ENCODE peak calls at places on chromosome 18, in four cellular contexts. E, P, T and W are unnamed samples.
A peak's percentile ranks its signal among the peaks of the same experiment; 100 is the strongest.

GRCh38 chr18:23719634-23720201 is 30.5 kb downstream of the LAMA3 start:
- DNase-seq in E (no peak), P (peak; percentile 61), T (peak; percentile 49), W (peak; percentile 86)

GRCh38 chr18:59052965-59053960 is 86.4 kb upstream of the SEC11C start:
- DNase-seq in E (no peak), P (no peak), T (no peak), W (no peak)

GRCh38 chr18:28045176-28045810 is 131.6 kb downstream of the CDH2 start:
- DNase-seq in E (no peak), P (no peak), T (no peak), W (no peak)

GRCh38 chr18:2985628-2986027 is 27.3 kb downstream of the LPIN2 start:
- DNase-seq in E (no peak), P (peak; percentile 57), T (peak; percentile 50), W (no peak)

GRCh38 chr18:44098551-44099098 is 582.1 kb upstream of the SETBP1 start:
- DNase-seq in E (no peak), P (no peak), T (no peak), W (no peak)

GRCh38 chr18:75173125-75173432 is 35.9 kb downstream of the PTGR3 start:
- DNase-seq in E (peak; percentile 64), P (no peak), T (peak; percentile 35), W (peak; percentile 8)

GRCh38 chr18:56382541-56382940 is 255.9 kb downstream of the TXNL1 start:
- DNase-seq in E (no peak), P (no peak), T (no peak), W (no peak)

GRCh38 chr18:24704921-24705620 is 244.6 kb downstream of the HRH4 start:
- DNase-seq in E (no peak), P (no peak), T (no peak), W (no peak)

GRCh38 chr18:59386909-59387515 is 27.9 kb upstream of the LMAN1 start:
- DNase-seq in E (no peak), P (no peak), T (no peak), W (no peak)

GRCh38 chr18:74289946-74290478 is 1.8 kb downstream of the CYB5A start:
- DNase-seq in E (no peak), P (no peak), T (no peak), W (no peak)

GRCh38 chr18:58858591-58859468 is 5.8 kb upstream of the ZNF532 start:
- DNase-seq in E (no peak), P (no peak), T (no peak), W (no peak)

GRCh38 chr18:57003342-57003741 is 143.5 kb upstream of the BOD1L2 start:
- DNase-seq in E (no peak), P (no peak), T (no peak), W (no peak)

GRCh38 chr18:55575066-55575465 is 12.9 kb downstream of the TCF4 start:
- DNase-seq in E (no peak), P (no peak), T (no peak), W (no peak)

GRCh38 chr18:40867452-40867851 is 1087.6 kb upstream of the PIK3C3 start:
- DNase-seq in E (no peak), P (no peak), T (no peak), W (peak; percentile 40)

GRCh38 chr18:79373736-79374135 is 22.0 kb upstream of the NFATC1 start:
- DNase-seq in E (no peak), P (no peak), T (no peak), W (no peak)

GRCh38 chr18:68147728-68148127 is 567.2 kb downstream of the TMX3 start:
- DNase-seq in E (no peak), P (no peak), T (no peak), W (no peak)

GRCh38 chr18:69945220-69946114 is 2.2 kb downstream of the CD226 start:
- DNase-seq in E (no peak), P (no peak), T (no peak), W (no peak)

GRCh38 chr18:43022874-43023273 is 92.6 kb downstream of the RIT2 start:
- DNase-seq in E (no peak), P (no peak), T (no peak), W (no peak)

GRCh38 chr18:32427084-32427933 is 43.4 kb downstream of the GAREM1 start:
- DNase-seq in E (no peak), P (no peak), T (peak; percentile 20), W (no peak)

GRCh38 chr18:44128365-44128764 is 552.3 kb upstream of the SETBP1 start:
- DNase-seq in E (no peak), P (no peak), T (no peak), W (no peak)

GRCh38 chr18:4586729-4587128 is 131.6 kb upstream of the DLGAP1 start:
- DNase-seq in E (no peak), P (no peak), T (no peak), W (no peak)

GRCh38 chr18:26468931-26469340 is 79.4 kb downstream of the KCTD1 start:
- DNase-seq in E (no peak), P (peak; percentile 57), T (peak; percentile 36), W (peak; percentile 65)

GRCh38 chr18:74775239-74775638 is 177.6 kb downstream of the ZNF407 start:
- DNase-seq in E (no peak), P (no peak), T (no peak), W (no peak)

GRCh38 chr18:67776929-67777328 is 260.4 kb upstream of the DSEL start:
- DNase-seq in E (no peak), P (no peak), T (no peak), W (no peak)

GRCh38 chr18:45625596-45625995 is 10.3 kb downstream of the SLC14A2 start:
- DNase-seq in E (no peak), P (no peak), T (no peak), W (no peak)

GRCh38 chr18:78641689-78642231 is 337.9 kb upstream of the SALL3 start:
- DNase-seq in E (no peak), P (no peak), T (no peak), W (no peak)

GRCh38 chr18:37429768-37430167 is 135.8 kb downstream of the CELF4 start:
- DNase-seq in E (no peak), P (peak; percentile 31), T (no peak), W (no peak)

GRCh38 chr18:21949326-21950015 is 208.9 kb downstream of the MIB1 start:
- DNase-seq in E (no peak), P (no peak), T (no peak), W (no peak)

GRCh38 chr18:76621782-76622495 is 126.9 kb upstream of the ZNF516 start:
- DNase-seq in E (no peak), P (no peak), T (no peak), W (no peak)

GRCh38 chr18:12839526-12840196 is 44.4 kb downstream of the PTPN2 start:
- DNase-seq in E (peak; percentile 82), P (no peak), T (no peak), W (no peak)
- TF ChIP-seq RAD21 in E (no peak), P (no peak), T (no peak), W (no peak)

GRCh38 chr18:7677001-7677400 is 109.9 kb downstream of the PTPRM start:
- DNase-seq in E (no peak), P (no peak), T (no peak), W (no peak)
- TF ChIP-seq JUNB in E (no peak), P (no peak), T (no peak), W (no peak)

GRCh38 chr18:61639886-61640285 is 252.9 kb downstream of the RNF152 start:
- DNase-seq in E (no peak), P (no peak), T (no peak), W (no peak)

GRCh38 chr18:61637319-61637718 is 255.5 kb downstream of the RNF152 start:
- DNase-seq in E (no peak), P (no peak), T (no peak), W (no peak)

GRCh38 chr18:61637905-61638304 is 254.9 kb downstream of the RNF152 start:
- DNase-seq in E (no peak), P (no peak), T (no peak), W (no peak)

GRCh38 chr18:61635901-61636528 is 256.8 kb downstream of the RNF152 start:
- DNase-seq in E (no peak), P (peak; percentile 22), T (peak; percentile 18), W (no peak)
- TF ChIP-seq RAD21 in E (peak; percentile 76), P (peak; percentile 22), T (peak; percentile 29), W (peak; percentile 35)

GRCh38 chr18:49015886-49016647 is 65.3 kb upstream of the SMAD7 start:
- DNase-seq in E (no peak), P (no peak), T (no peak), W (no peak)

GRCh38 chr18:49018961-49019445 is 68.2 kb upstream of the SMAD7 start:
- DNase-seq in E (no peak), P (no peak), T (no peak), W (no peak)

GRCh38 chr18:49017813-49018552 is 67.2 kb upstream of the SMAD7 start:
- DNase-seq in E (no peak), P (no peak), T (no peak), W (no peak)

GRCh38 chr18:49018553-49018943 is 67.8 kb upstream of the SMAD7 start:
- DNase-seq in E (no peak), P (no peak), T (no peak), W (no peak)

GRCh38 chr18:49016648-49017539 is 66.1 kb upstream of the SMAD7 start:
- DNase-seq in E (no peak), P (peak; percentile 18), T (peak; percentile 78), W (peak; percentile 66)
- TF ChIP-seq JUNB in E (no peak), P (no peak), T (peak; percentile 60), W (no peak)

DNA sequence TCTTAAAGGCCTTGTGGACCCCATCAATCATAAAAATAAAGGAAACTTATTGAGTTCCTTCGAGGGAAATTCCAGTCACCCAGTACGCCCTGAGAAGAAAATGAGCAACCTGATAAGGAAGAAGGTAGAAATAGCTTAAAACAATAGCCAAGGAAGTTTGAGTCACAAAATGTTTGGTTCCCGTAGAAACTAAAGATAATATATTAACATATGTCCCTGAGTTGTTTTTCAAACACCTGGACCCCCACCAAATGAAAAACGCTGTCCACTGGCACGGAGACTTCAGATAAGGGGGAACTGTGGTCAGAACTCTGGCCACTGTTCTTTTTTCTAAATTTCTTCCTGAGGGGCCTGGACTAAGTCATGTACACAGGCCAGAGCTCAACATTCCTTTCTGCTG is 669.1 kb downstream of the ADCYAP1 start:
- DNase-seq in E (no peak), P (no peak), T (no peak), W (no peak)
- TF ChIP-seq RAD21 in E (no peak), P (no peak), T (no peak), W (no peak)

DNA sequence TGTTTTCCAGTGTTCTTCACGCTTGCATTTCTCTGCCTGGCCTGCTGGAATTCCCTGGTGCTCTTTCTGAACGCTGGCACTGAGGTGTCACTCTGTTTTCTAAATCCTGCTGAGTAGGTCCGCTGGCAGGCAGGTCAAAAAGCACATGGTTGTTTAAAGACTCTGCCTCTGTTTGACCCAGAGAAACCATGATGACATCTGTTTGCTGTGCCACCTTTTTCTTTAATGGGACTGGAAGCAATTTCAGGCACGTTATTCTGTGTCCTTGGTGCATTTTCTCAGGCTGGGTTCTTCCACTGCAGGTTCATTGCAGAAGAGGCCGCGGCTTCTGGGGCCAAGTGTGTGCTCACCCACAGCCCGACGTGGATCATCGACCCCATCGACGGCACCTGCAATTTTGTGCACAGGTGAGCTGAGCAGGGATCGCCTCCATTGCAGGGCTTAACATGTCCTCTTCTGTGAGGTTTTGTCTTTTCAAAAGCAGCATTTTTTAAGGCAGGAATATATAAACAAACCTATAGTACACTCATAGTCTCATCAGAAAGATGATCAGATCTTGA is 28.4 kb downstream of the IMPA2 start:
- DNase-seq in E (no peak), P (no peak), T (no peak), W (no peak)
- TF ChIP-seq JUNB in E (no peak), P (no peak), T (no peak), W (no peak)

GRCh38 chr18:34998677-34999076 is 42.5 kb upstream of the MAPRE2 start:
- DNase-seq in E (no peak), P (no peak), T (no peak), W (no peak)
- TF ChIP-seq RAD21 in E (no peak), P (no peak), T (no peak), W (no peak)